ENCODE peak calls at places on chromosomes 5 and 9, in six cellular contexts. H, M, W, A, K and P are unnamed samples.

GRCh38 chr5:116848974-116849586 is 274.5 kb upstream of the SEMA6A start:
- DNase-seq in H (no peak), A (no peak), W (no peak), K (no peak), M (no peak), P (no peak)

GRCh38 chr9:75979362-75979761 is 88.9 kb downstream of the PCSK5 start:
- DNase-seq in H (no peak), A (peak; percentile 72), K (peak; percentile 41), M (peak; percentile 42), W (no peak), P (no peak)

GRCh38 chr5:159511570-159511969 is 181.3 kb upstream of the IL12B start:
- DNase-seq in K (no peak), H (no peak), W (no peak), M (no peak), A (no peak), P (no peak)

GRCh38 chr5:54296386-54296785 is 14.0 kb downstream of the ARL15 start:
- DNase-seq in A (no peak), K (no peak), H (no peak), M (no peak), W (no peak), P (no peak)

GRCh38 chr5:78547171-78547570 is 101.4 kb downstream of the LHFPL2 start:
- DNase-seq in M (no peak), W (no peak), A (no peak), H (no peak), K (peak; percentile 87), P (no peak)

GRCh38 chr5:81122271-81122670 is 110.9 kb upstream of the CKMT2 start:
- DNase-seq in W (no peak), K (no peak), H (no peak), A (no peak), M (no peak), P (no peak)

GRCh38 chr9:93686127-93686879 is 109.9 kb downstream of the PHF2 start:
- DNase-seq in K (no peak), H (no peak), W (no peak), A (no peak), M (peak; percentile 17), P (no peak)

GRCh38 chr9:114893622-114894021 is 36.8 kb downstream of the TNFSF8 start:
- DNase-seq in M (no peak), K (peak; percentile 58), A (no peak), W (no peak), H (no peak), P (no peak)

GRCh38 chr9:37582548-37583157 is 6.5 kb upstream of the FBXO10 start:
- DNase-seq in A (peak; percentile 49), W (peak; percentile 9), M (no peak), K (peak; percentile 77), H (no peak), P (no peak)

GRCh38 chr5:57776035-57776434 is 293.4 kb upstream of the ACTBL2 start:
- DNase-seq in W (no peak), H (no peak), K (no peak), M (no peak), A (no peak), P (no peak)

GRCh38 chr9:12904261-12905000 is 129.6 kb downstream of the LURAP1L start:
- DNase-seq in W (no peak), M (no peak), K (no peak), A (no peak), H (no peak), P (no peak)

GRCh38 chr9:69542942-69543704 is 129.0 kb downstream of the APBA1 start:
- DNase-seq in K (no peak), A (peak; percentile 47), H (peak; percentile 56), M (peak; percentile 78), W (no peak), P (peak; percentile 83)

GRCh38 chr5:66406761-66407289 is 189.4 kb upstream of the MAST4 start:
- DNase-seq in H (no peak), K (no peak), M (no peak), W (no peak), A (peak; percentile 26), P (no peak)

GRCh38 chr9:69364510-69365150 is 39.6 kb downstream of the ENTREP1 start:
- DNase-seq in K (no peak), M (no peak), H (no peak), A (no peak), W (no peak), P (no peak)

GRCh38 chr5:123558762-123559433 is 46.9 kb downstream of the CSNK1G3 start:
- DNase-seq in W (no peak), M (no peak), K (no peak), H (no peak), A (no peak), P (no peak)

GRCh38 chr5:116454417-116454927 is 120.2 kb downstream of the SEMA6A start:
- DNase-seq in K (peak; percentile 96), H (no peak), A (peak; percentile 47), W (no peak), M (no peak), P (no peak)

GRCh38 chr9:8486095-8486494 is 686.5 kb upstream of the DMAC1 start:
- DNase-seq in W (peak; percentile 1), M (peak; percentile 62), K (peak; percentile 55), H (peak; percentile 61), A (peak; percentile 83), P (no peak)

GRCh38 chr5:132526290-132526973 is 16.9 kb downstream of the IL5 start:
- DNase-seq in H (peak; percentile 74), W (peak; percentile 41), K (peak; percentile 63), A (peak; percentile 71), M (peak; percentile 72), P (peak; percentile 69)

GRCh38 chr5:10454591-10455272 is 13.1 kb downstream of the ROPN1L start:
- DNase-seq in W (no peak), A (no peak), H (no peak), M (no peak), K (peak; percentile 29), P (no peak)

GRCh38 chr5:132258102-132259060 is 885 bp downstream of the PDLIM4 start:
- DNase-seq in M (peak; percentile 25), K (peak; percentile 85), A (no peak), H (no peak), W (no peak), P (no peak)

GRCh38 chr5:72005676-72006075 is 101.6 kb upstream of the MAP1B start:
- DNase-seq in A (no peak), K (no peak), W (no peak), M (no peak), H (no peak), P (no peak)

GRCh38 chr5:177364159-177364962 is 6.6 kb downstream of the RGS14 start:
- DNase-seq in K (no peak), A (no peak), W (no peak), M (no peak), H (no peak), P (no peak)
- H3K4me1 ChIP-seq in K (peaks cover 32% of the 10 kb centered on the region), A (peaks cover 6% of the 10 kb centered on the region), W (peaks cover 15% of the 10 kb centered on the region), M (peaks cover 11% of the 10 kb centered on the region), H (peaks cover 30% of the 10 kb centered on the region), P (peaks cover 31% of the 10 kb centered on the region)

GRCh38 chr9:129826344-129826743 is 2.4 kb upstream of the TOR1A start:
- DNase-seq in H (no peak), W (no peak), M (no peak), K (no peak), A (no peak), P (no peak)

GRCh38 chr9:129823934-129824601 is at the start of gene TOR1A:
- DNase-seq in M (peak; percentile 96), A (peak; percentile 98), K (peak; percentile 95), W (peak; percentile 92), H (peak; percentile 94), P (peak; percentile 89)

GRCh38 chr9:129823163-129823933 is 588 bp downstream of the TOR1A start:
- DNase-seq in W (no peak), A (peak; percentile 77), H (peak; percentile 55), K (peak; percentile 46), M (peak; percentile 55), P (no peak)

GRCh38 chr9:129826759-129827158 is 2.8 kb upstream of the TOR1A start:
- DNase-seq in W (no peak), H (no peak), A (no peak), K (no peak), M (no peak), P (no peak)

DNA sequence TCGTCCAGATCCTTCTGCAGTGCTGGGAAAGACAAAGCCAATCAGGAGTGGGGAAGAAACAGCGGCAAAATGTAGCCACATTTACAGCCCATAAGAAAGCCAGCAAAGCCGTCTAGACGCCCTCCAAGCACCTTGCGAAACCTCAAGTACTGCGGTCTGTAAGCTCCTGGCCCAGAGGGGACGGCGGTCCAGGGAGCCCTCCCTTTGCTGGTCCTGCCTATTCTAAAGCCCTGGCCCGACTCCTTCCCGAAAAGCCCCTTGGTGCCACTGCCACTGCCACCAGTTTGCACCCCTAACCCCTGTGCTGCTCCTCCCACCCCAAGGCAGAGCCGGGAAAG is 1.1 kb downstream of the TOR1A start:
- DNase-seq in H (no peak), M (no peak), K (peak; percentile 68), W (no peak), A (no peak), P (no peak)
- H2BK5ac ChIP-seq in H (no peak overlapping the region), M (no peak overlapping the region), K (no peak overlapping the region), W (no peak overlapping the region), A (no peak overlapping the region), P (no peak overlapping the region)

DNA sequence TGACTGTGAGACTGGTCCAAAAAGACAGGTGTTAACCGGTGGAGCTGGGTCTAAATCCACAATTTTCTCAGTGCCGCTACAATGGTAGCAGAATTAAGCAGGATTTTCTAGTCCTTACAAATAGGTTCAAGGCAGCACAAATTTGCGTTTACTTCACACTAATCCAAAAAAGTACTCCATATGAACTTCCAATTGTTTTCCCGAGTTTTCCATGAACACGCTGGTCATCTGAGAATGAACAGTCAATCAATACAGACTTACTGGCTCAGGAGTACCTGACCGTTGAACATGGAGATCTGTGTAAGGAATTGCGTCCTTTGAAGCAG is 709 bp downstream of the SLC35D2 start:
- DNase-seq in K (no peak), W (no peak), A (no peak), H (no peak), M (no peak), P (no peak)
- H3K27me3 ChIP-seq in K (no peaks in the 10 kb centered on the region), W (no peaks in the 10 kb centered on the region), A (no peaks in the 10 kb centered on the region), H (no peaks in the 10 kb centered on the region), M (no peaks in the 10 kb centered on the region), P (no peaks in the 10 kb centered on the region)

DNA sequence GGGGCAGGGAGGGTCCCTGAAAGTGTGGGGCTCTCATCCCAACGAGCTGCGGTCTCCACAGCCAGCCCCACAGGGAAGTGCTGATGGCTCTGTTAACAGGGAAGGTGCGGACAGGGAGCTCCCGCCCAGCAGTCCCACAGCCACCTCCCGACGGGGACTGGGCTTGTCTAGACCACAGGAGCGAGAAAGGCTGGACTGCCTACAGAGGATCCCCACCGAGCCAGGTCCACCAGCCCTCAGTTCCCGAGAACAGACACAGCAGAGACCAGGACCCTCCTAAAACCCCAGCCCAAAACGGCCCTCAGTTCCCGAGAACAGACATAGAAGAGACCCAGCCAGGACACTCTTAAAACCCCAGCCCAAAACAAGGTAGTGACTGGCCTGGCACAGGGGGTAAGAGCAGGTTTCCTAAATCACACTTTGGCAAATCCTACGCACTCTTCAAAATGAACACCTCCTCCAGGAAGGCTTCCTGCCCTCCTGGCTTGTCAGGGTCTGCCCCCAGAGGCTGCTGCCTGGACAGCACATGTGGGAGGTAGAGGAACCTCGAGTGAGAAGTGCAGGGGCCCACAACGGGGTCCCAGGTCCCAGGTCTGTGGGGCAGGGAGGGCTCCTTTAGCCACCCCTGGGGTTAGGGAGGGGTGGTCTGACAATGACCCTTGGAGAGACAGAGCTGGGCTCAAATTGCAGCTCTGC is 86.1 kb upstream of the SARDH start:
- DNase-seq in K (no peak), M (no peak), W (no peak), A (no peak), H (no peak), P (no peak)
- H3K4me1 ChIP-seq in K (peaks cover 42% of the 10 kb centered on the region), M (peaks cover 7% of the 10 kb centered on the region), W (peaks cover 13% of the 10 kb centered on the region), A (no peaks in the 10 kb centered on the region), H (peaks cover 33% of the 10 kb centered on the region), P (peaks cover 44% of the 10 kb centered on the region)